ENCODE peak calls at places on chromosomes 11 and 22, in eight cellular contexts. One of them, this sample, is unnamed.

GRCh38 chr22:24102366-24103200 is 78.7 kb upstream of the SUSD2 start:
- DNase-seq in HT1080: no peak
- DNase-seq in activated CD8-positive, alpha-beta memory T cell treated with anti-CD3 and anti-CD28 coated beads for 24 hours: no peak
- DNase-seq in stimulated activated CD4-positive, alpha-beta T cell treated with anti-CD3 and anti-CD28 coated beads, Interleukin-1b, Interleukin-23, amount 100 ng/mL, for 24 hours: no peak
- DNase-seq in memory B cell: no peak
- DNase-seq in GM12891: no peak
- DNase-seq in activated CD4-positive, alpha-beta T cell treated with anti-CD3 and anti-CD28 coated beads, Interleukin-2, amount 50 U/mL, for 48 hours: no peak
- DNase-seq in stromal cell of bone marrow: no peak
- DNase-seq in this sample: no peak

GRCh38 chr22:46561435-46561905 is 24.1 kb upstream of the CELSR1 start:
- DNase-seq in HT1080: peak
- DNase-seq in activated CD8-positive, alpha-beta memory T cell treated with anti-CD3 and anti-CD28 coated beads for 24 hours: no peak
- DNase-seq in stimulated activated CD4-positive, alpha-beta T cell treated with anti-CD3 and anti-CD28 coated beads, Interleukin-1b, Interleukin-23, amount 100 ng/mL, for 24 hours: peak
- DNase-seq in memory B cell: no peak
- DNase-seq in GM12891: peak
- DNase-seq in activated CD4-positive, alpha-beta T cell treated with anti-CD3 and anti-CD28 coated beads, Interleukin-2, amount 50 U/mL, for 48 hours: peak
- DNase-seq in stromal cell of bone marrow: no peak
- DNase-seq in this sample: no peak

GRCh38 chr11:127844843-127845242 is 742.5 kb downstream of the ETS1 start:
- DNase-seq in HT1080: no peak
- DNase-seq in activated CD8-positive, alpha-beta memory T cell treated with anti-CD3 and anti-CD28 coated beads for 24 hours: no peak
- DNase-seq in stimulated activated CD4-positive, alpha-beta T cell treated with anti-CD3 and anti-CD28 coated beads, Interleukin-1b, Interleukin-23, amount 100 ng/mL, for 24 hours: no peak
- DNase-seq in memory B cell: no peak
- DNase-seq in GM12891: no peak
- DNase-seq in activated CD4-positive, alpha-beta T cell treated with anti-CD3 and anti-CD28 coated beads, Interleukin-2, amount 50 U/mL, for 48 hours: no peak
- DNase-seq in stromal cell of bone marrow: no peak
- DNase-seq in this sample: no peak

GRCh38 chr22:30555282-30556210 is 9.0 kb upstream of the SEC14L6 start:
- DNase-seq in HT1080: no peak
- DNase-seq in activated CD8-positive, alpha-beta memory T cell treated with anti-CD3 and anti-CD28 coated beads for 24 hours: no peak
- DNase-seq in stimulated activated CD4-positive, alpha-beta T cell treated with anti-CD3 and anti-CD28 coated beads, Interleukin-1b, Interleukin-23, amount 100 ng/mL, for 24 hours: no peak
- DNase-seq in memory B cell: no peak
- DNase-seq in GM12891: no peak
- DNase-seq in activated CD4-positive, alpha-beta T cell treated with anti-CD3 and anti-CD28 coated beads, Interleukin-2, amount 50 U/mL, for 48 hours: no peak
- DNase-seq in stromal cell of bone marrow: no peak
- DNase-seq in this sample: no peak

GRCh38 chr11:69304258-69304657 is 10.3 kb downstream of the MYEOV start:
- DNase-seq in HT1080: no peak
- DNase-seq in activated CD8-positive, alpha-beta memory T cell treated with anti-CD3 and anti-CD28 coated beads for 24 hours: no peak
- DNase-seq in stimulated activated CD4-positive, alpha-beta T cell treated with anti-CD3 and anti-CD28 coated beads, Interleukin-1b, Interleukin-23, amount 100 ng/mL, for 24 hours: no peak
- DNase-seq in memory B cell: no peak
- DNase-seq in GM12891: no peak
- DNase-seq in activated CD4-positive, alpha-beta T cell treated with anti-CD3 and anti-CD28 coated beads, Interleukin-2, amount 50 U/mL, for 48 hours: no peak
- DNase-seq in stromal cell of bone marrow: no peak
- DNase-seq in this sample: no peak

GRCh38 chr11:104883342-104883741 is 14.9 kb downstream of the CASP12 start:
- DNase-seq in HT1080: no peak
- DNase-seq in activated CD8-positive, alpha-beta memory T cell treated with anti-CD3 and anti-CD28 coated beads for 24 hours: no peak
- DNase-seq in stimulated activated CD4-positive, alpha-beta T cell treated with anti-CD3 and anti-CD28 coated beads, Interleukin-1b, Interleukin-23, amount 100 ng/mL, for 24 hours: no peak
- DNase-seq in memory B cell: no peak
- DNase-seq in GM12891: no peak
- DNase-seq in activated CD4-positive, alpha-beta T cell treated with anti-CD3 and anti-CD28 coated beads, Interleukin-2, amount 50 U/mL, for 48 hours: no peak
- DNase-seq in stromal cell of bone marrow: no peak
- DNase-seq in this sample: no peak

GRCh38 chr22:30400159-30400558 is 3.3 kb downstream of the SEC14L2 start:
- DNase-seq in HT1080: no peak
- DNase-seq in activated CD8-positive, alpha-beta memory T cell treated with anti-CD3 and anti-CD28 coated beads for 24 hours: no peak
- DNase-seq in stimulated activated CD4-positive, alpha-beta T cell treated with anti-CD3 and anti-CD28 coated beads, Interleukin-1b, Interleukin-23, amount 100 ng/mL, for 24 hours: no peak
- DNase-seq in memory B cell: no peak
- DNase-seq in GM12891: no peak
- DNase-seq in activated CD4-positive, alpha-beta T cell treated with anti-CD3 and anti-CD28 coated beads, Interleukin-2, amount 50 U/mL, for 48 hours: no peak
- DNase-seq in stromal cell of bone marrow: no peak
- DNase-seq in this sample: no peak

GRCh38 chr11:16963316-16963876 is 50.8 kb downstream of the PLEKHA7 start:
- DNase-seq in HT1080: no peak
- DNase-seq in activated CD8-positive, alpha-beta memory T cell treated with anti-CD3 and anti-CD28 coated beads for 24 hours: no peak
- DNase-seq in stimulated activated CD4-positive, alpha-beta T cell treated with anti-CD3 and anti-CD28 coated beads, Interleukin-1b, Interleukin-23, amount 100 ng/mL, for 24 hours: no peak
- DNase-seq in memory B cell: no peak
- DNase-seq in GM12891: no peak
- DNase-seq in activated CD4-positive, alpha-beta T cell treated with anti-CD3 and anti-CD28 coated beads, Interleukin-2, amount 50 U/mL, for 48 hours: no peak
- DNase-seq in stromal cell of bone marrow: no peak
- DNase-seq in this sample: no peak

GRCh38 chr11:104968365-104968855 is at the start of gene CASP4:
- DNase-seq in HT1080: peak
- DNase-seq in activated CD8-positive, alpha-beta memory T cell treated with anti-CD3 and anti-CD28 coated beads for 24 hours: no peak
- DNase-seq in stimulated activated CD4-positive, alpha-beta T cell treated with anti-CD3 and anti-CD28 coated beads, Interleukin-1b, Interleukin-23, amount 100 ng/mL, for 24 hours: no peak
- DNase-seq in memory B cell: peak
- DNase-seq in GM12891: no peak
- DNase-seq in activated CD4-positive, alpha-beta T cell treated with anti-CD3 and anti-CD28 coated beads, Interleukin-2, amount 50 U/mL, for 48 hours: no peak
- DNase-seq in stromal cell of bone marrow: peak
- DNase-seq in this sample: no peak

GRCh38 chr11:85098996-85099395 is 528.1 kb downstream of the DLG2 start:
- DNase-seq in HT1080: no peak
- DNase-seq in activated CD8-positive, alpha-beta memory T cell treated with anti-CD3 and anti-CD28 coated beads for 24 hours: no peak
- DNase-seq in stimulated activated CD4-positive, alpha-beta T cell treated with anti-CD3 and anti-CD28 coated beads, Interleukin-1b, Interleukin-23, amount 100 ng/mL, for 24 hours: no peak
- DNase-seq in memory B cell: no peak
- DNase-seq in GM12891: no peak
- DNase-seq in activated CD4-positive, alpha-beta T cell treated with anti-CD3 and anti-CD28 coated beads, Interleukin-2, amount 50 U/mL, for 48 hours: no peak
- DNase-seq in stromal cell of bone marrow: no peak
- DNase-seq in this sample: no peak

GRCh38 chr11:72750086-72750485 is 2.1 kb downstream of the ARAP1 start:
- DNase-seq in HT1080: no peak
- DNase-seq in activated CD8-positive, alpha-beta memory T cell treated with anti-CD3 and anti-CD28 coated beads for 24 hours: no peak
- DNase-seq in stimulated activated CD4-positive, alpha-beta T cell treated with anti-CD3 and anti-CD28 coated beads, Interleukin-1b, Interleukin-23, amount 100 ng/mL, for 24 hours: no peak
- DNase-seq in memory B cell: no peak
- DNase-seq in GM12891: no peak
- DNase-seq in activated CD4-positive, alpha-beta T cell treated with anti-CD3 and anti-CD28 coated beads, Interleukin-2, amount 50 U/mL, for 48 hours: no peak
- DNase-seq in stromal cell of bone marrow: no peak
- DNase-seq in this sample: no peak

GRCh38 chr11:62918531-62918930 is 2.6 kb downstream of the CHRM1 start:
- DNase-seq in HT1080: no peak
- DNase-seq in activated CD8-positive, alpha-beta memory T cell treated with anti-CD3 and anti-CD28 coated beads for 24 hours: no peak
- DNase-seq in stimulated activated CD4-positive, alpha-beta T cell treated with anti-CD3 and anti-CD28 coated beads, Interleukin-1b, Interleukin-23, amount 100 ng/mL, for 24 hours: no peak
- DNase-seq in memory B cell: no peak
- DNase-seq in GM12891: no peak
- DNase-seq in activated CD4-positive, alpha-beta T cell treated with anti-CD3 and anti-CD28 coated beads, Interleukin-2, amount 50 U/mL, for 48 hours: no peak
- DNase-seq in stromal cell of bone marrow: no peak
- DNase-seq in this sample: no peak

GRCh38 chr22:36758792-36759271 is 17.1 kb downstream of the IFT27 start:
- DNase-seq in HT1080: no peak
- DNase-seq in activated CD8-positive, alpha-beta memory T cell treated with anti-CD3 and anti-CD28 coated beads for 24 hours: no peak
- DNase-seq in stimulated activated CD4-positive, alpha-beta T cell treated with anti-CD3 and anti-CD28 coated beads, Interleukin-1b, Interleukin-23, amount 100 ng/mL, for 24 hours: no peak
- DNase-seq in memory B cell: no peak
- DNase-seq in GM12891: no peak
- DNase-seq in activated CD4-positive, alpha-beta T cell treated with anti-CD3 and anti-CD28 coated beads, Interleukin-2, amount 50 U/mL, for 48 hours: no peak
- DNase-seq in stromal cell of bone marrow: no peak
- DNase-seq in this sample: no peak

GRCh38 chr11:2538951-2539735 is 94.3 kb downstream of the KCNQ1 start:
- DNase-seq in HT1080: no peak
- DNase-seq in activated CD8-positive, alpha-beta memory T cell treated with anti-CD3 and anti-CD28 coated beads for 24 hours: no peak
- DNase-seq in stimulated activated CD4-positive, alpha-beta T cell treated with anti-CD3 and anti-CD28 coated beads, Interleukin-1b, Interleukin-23, amount 100 ng/mL, for 24 hours: no peak
- DNase-seq in memory B cell: no peak
- DNase-seq in GM12891: no peak
- DNase-seq in activated CD4-positive, alpha-beta T cell treated with anti-CD3 and anti-CD28 coated beads, Interleukin-2, amount 50 U/mL, for 48 hours: no peak
- DNase-seq in stromal cell of bone marrow: no peak
- DNase-seq in this sample: no peak

GRCh38 chr11:44623716-44624491 is 58.4 kb downstream of the CD82 start:
- DNase-seq in HT1080: no peak
- DNase-seq in activated CD8-positive, alpha-beta memory T cell treated with anti-CD3 and anti-CD28 coated beads for 24 hours: peak
- DNase-seq in stimulated activated CD4-positive, alpha-beta T cell treated with anti-CD3 and anti-CD28 coated beads, Interleukin-1b, Interleukin-23, amount 100 ng/mL, for 24 hours: no peak
- DNase-seq in memory B cell: peak
- DNase-seq in GM12891: no peak
- DNase-seq in activated CD4-positive, alpha-beta T cell treated with anti-CD3 and anti-CD28 coated beads, Interleukin-2, amount 50 U/mL, for 48 hours: peak
- DNase-seq in stromal cell of bone marrow: no peak
- DNase-seq in this sample: no peak

GRCh38 chr11:118002541-118003019 is 16.4 kb downstream of the IL10RA start:
- DNase-seq in HT1080: no peak
- DNase-seq in activated CD8-positive, alpha-beta memory T cell treated with anti-CD3 and anti-CD28 coated beads for 24 hours: peak
- DNase-seq in stimulated activated CD4-positive, alpha-beta T cell treated with anti-CD3 and anti-CD28 coated beads, Interleukin-1b, Interleukin-23, amount 100 ng/mL, for 24 hours: peak
- DNase-seq in memory B cell: peak
- DNase-seq in GM12891: no peak
- DNase-seq in activated CD4-positive, alpha-beta T cell treated with anti-CD3 and anti-CD28 coated beads, Interleukin-2, amount 50 U/mL, for 48 hours: peak
- DNase-seq in stromal cell of bone marrow: no peak
- DNase-seq in this sample: no peak

This sample was measured in GM18507.